ENCODE peak calls at places on chromosomes 7 and 10, in ten cellular contexts. S, K, X, V, M, F, B, I, N and U are unnamed samples.

GRCh38 chr7:154638286-154638685 is 364.6 kb downstream of the PAXIP1 start:
- DNase-seq in S (no peak), K (no peak), X (no peak), V (no peak), M (no peak), F (no peak), B (no peak), I (no peak), N (no peak), U (no peak)

GRCh38 chr7:93044147-93044810 is 73.5 kb downstream of the SAMD9 start:
- DNase-seq in S (no peak), K (peak; percentile 26), X (no peak), V (peak; percentile 74), M (no peak), F (no peak), B (no peak), I (no peak), N (no peak), U (no peak)

GRCh38 chr7:81161459-81162075 is 242.7 kb upstream of the SEMA3C start:
- DNase-seq in S (no peak), K (no peak), X (no peak), V (peak; percentile 98), M (no peak), F (no peak), B (no peak), I (no peak), N (no peak), U (no peak)

GRCh38 chr7:105787793-105788192 is 88.6 kb downstream of the ATXN7L1 start:
- DNase-seq in S (no peak), K (no peak), X (no peak), V (no peak), M (no peak), F (no peak), B (no peak), I (no peak), N (no peak), U (no peak)

GRCh38 chr7:50149364-50149763 is 56.3 kb upstream of the ZPBP start:
- DNase-seq in S (no peak), K (no peak), X (no peak), V (no peak), M (no peak), F (no peak), B (no peak), I (no peak), N (no peak), U (no peak)

GRCh38 chr10:10587744-10588393 is 429.8 kb upstream of the CELF2 start:
- DNase-seq in S (no peak), K (no peak), X (no peak), V (no peak), M (no peak), F (no peak), B (no peak), I (no peak), N (no peak), U (no peak)

GRCh38 chr10:133163889-133164815 is 4.1 kb downstream of the KNDC1 start:
- DNase-seq in S (peak; percentile 12), K (no peak), X (no peak), V (no peak), M (peak; percentile 30), F (peak; percentile 80), B (peak; percentile 64), I (no peak), N (peak; percentile 76), U (no peak)

GRCh38 chr10:50033481-50033880 is 34.3 kb upstream of the WASHC2A start:
- DNase-seq in S (no peak), K (no peak), X (no peak), V (peak; percentile 74), M (no peak), F (no peak), B (no peak), I (no peak), N (no peak), U (no peak)

GRCh38 chr10:80454526-80455460 is 683 bp downstream of the TSPAN14 start:
- DNase-seq in S (peak; percentile 74), K (peak; percentile 49), X (peak; percentile 56), V (no peak), M (peak; percentile 69), F (peak; percentile 85), B (peak; percentile 76), I (no peak), N (peak; percentile 63), U (no peak)

DNA sequence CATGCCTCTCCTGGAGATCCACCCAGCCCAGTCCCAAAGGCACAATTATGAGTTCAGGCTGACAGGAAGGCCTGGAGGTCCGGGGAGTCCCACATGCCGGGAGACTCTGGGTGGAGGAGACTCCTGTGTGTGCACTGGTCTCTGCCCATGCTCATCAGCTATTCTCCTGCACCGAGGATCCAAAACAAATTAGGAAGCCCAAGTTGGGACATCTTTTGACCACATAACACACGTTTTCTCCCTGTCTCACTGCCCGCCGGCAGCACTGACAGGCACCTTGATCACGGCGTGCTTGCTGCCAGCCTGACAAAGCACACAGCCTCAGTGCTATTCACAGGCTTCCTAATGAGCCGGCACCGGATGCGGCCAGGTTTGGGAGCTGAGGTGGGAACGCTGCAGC is 412.7 kb downstream of the PTPRN2 start:
- DNase-seq in S (no peak), K (no peak), X (no peak), V (no peak), M (no peak), F (no peak), B (no peak), I (no peak), N (no peak), U (no peak)
- H3K9me3 ChIP-seq in S (no peaks in the 10 kb centered on the region), K (peaks cover 8% of the 10 kb centered on the region), X (no peaks in the 10 kb centered on the region), V (peaks cover 39% of the 10 kb centered on the region), M (no peaks in the 10 kb centered on the region), F (peaks cover 3% of the 10 kb centered on the region), B (peaks cover 5% of the 10 kb centered on the region), I (no peaks in the 10 kb centered on the region), N (no peaks in the 10 kb centered on the region), U (no peaks in the 10 kb centered on the region)

DNA sequence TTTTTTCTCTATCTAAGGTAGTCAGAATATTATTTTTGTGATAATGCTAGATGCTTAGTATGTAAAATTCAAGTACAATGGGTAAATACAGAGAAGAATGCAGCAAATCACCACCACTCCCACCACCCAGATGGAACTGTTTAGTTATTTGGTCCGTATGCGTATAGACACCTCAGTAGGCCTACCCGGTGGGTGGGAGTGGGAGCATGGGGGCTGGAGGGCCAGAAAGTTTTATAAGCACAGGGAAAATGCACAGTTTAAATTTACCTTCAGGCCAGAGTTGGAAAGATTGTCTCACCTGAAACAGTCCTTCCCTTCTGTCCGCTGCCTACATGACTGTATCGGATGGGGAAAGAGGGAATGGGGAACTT is 15.5 kb downstream of the CHST3 start:
- DNase-seq in S (no peak), K (peak; percentile 25), X (no peak), V (no peak), M (peak; percentile 22), F (no peak), B (no peak), I (no peak), N (no peak), U (no peak)
- H3K4me1 ChIP-seq in S (peaks cover 11% of the 10 kb centered on the region), K (peaks cover 61% of the 10 kb centered on the region), X (peaks cover 89% of the 10 kb centered on the region), V (peaks cover 42% of the 10 kb centered on the region), M (peaks cover 64% of the 10 kb centered on the region), F (peaks cover 60% of the 10 kb centered on the region), B (peaks cover 87% of the 10 kb centered on the region), I (peaks cover 33% of the 10 kb centered on the region), N (peaks cover 98% of the 10 kb centered on the region), U (no peaks in the 10 kb centered on the region)

DNA sequence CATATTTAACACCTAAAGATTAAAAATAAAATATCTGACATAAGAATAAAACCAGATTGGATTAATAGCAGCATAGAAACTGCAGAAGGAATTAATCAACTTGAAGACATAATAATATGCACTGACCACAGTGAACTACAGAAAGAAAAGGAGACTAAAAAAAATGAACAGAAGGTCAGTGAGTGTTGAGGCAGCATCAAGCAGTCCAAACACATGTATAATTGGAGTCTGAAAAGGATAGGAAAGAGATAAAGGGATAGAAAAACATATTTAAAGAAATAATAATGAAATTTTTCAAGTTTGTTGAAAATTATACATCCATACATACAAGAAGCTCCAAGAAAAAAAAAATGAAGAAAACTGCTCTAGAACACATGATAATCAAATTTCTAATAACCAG is 756.2 kb downstream of the GATA3 start:
- DNase-seq in S (no peak), K (no peak), X (no peak), V (no peak), M (no peak), F (no peak), B (no peak), I (no peak), N (no peak), U (no peak)
- H3K9me3 ChIP-seq in S (no peaks in the 10 kb centered on the region), K (no peaks in the 10 kb centered on the region), X (no peaks in the 10 kb centered on the region), V (peaks cover 6% of the 10 kb centered on the region), M (no peaks in the 10 kb centered on the region), F (no peaks in the 10 kb centered on the region), B (no peaks in the 10 kb centered on the region), I (no peaks in the 10 kb centered on the region), N (no peaks in the 10 kb centered on the region), U (no peaks in the 10 kb centered on the region)

GRCh38 chr7:30093351-30094019 is 41.3 kb upstream of the MTURN start:
- DNase-seq in S (no peak), K (no peak), X (no peak), V (peak; percentile 8), M (no peak), F (no peak), B (no peak), I (no peak), N (no peak), U (no peak)
- H3K4me1 ChIP-seq in S (no peaks in the 10 kb centered on the region), K (peaks cover 11% of the 10 kb centered on the region), X (peaks cover 4% of the 10 kb centered on the region), V (peaks cover 3% of the 10 kb centered on the region), M (no peaks in the 10 kb centered on the region), F (no peaks in the 10 kb centered on the region), B (no peaks in the 10 kb centered on the region), I (no peaks in the 10 kb centered on the region), N (no peaks in the 10 kb centered on the region), U (no peaks in the 10 kb centered on the region)